ENCODE peak calls at places on chromosome 16, in five cellular contexts. D is A549, B is GM23338, N is sigmoid colon, Y is colonic mucosa. I is an unnamed sample.

GRCh38 chr16:66878067-66878466 is 2.2 kb upstream of the PDP2 start:
- DNase-seq in B (no peak), D (no peak), Y (no peak), N (no peak), I (no peak)

GRCh38 chr16:67021321-67021720 is 7.6 kb upstream of the CBFB start:
- DNase-seq in Y (no peak), N (peak), D (no peak), B (no peak), I (no peak)

GRCh38 chr16:46690281-46691178 is 1.1 kb downstream of the ORC6 start:
- DNase-seq in N (no peak), Y (peak), B (no peak), D (no peak), I (peak)

GRCh38 chr16:66662445-66663194 is 33.9 kb downstream of the CMTM4 start:
- DNase-seq in Y (no peak), N (no peak), B (peak), D (peak), I (peak)

GRCh38 chr16:2033057-2033911 is 6.6 kb downstream of the NHERF2 start:
- DNase-seq in D (peak), B (no peak), Y (no peak), N (peak), I (peak)

GRCh38 chr16:73956592-73957495 is 339.8 kb upstream of the PSMD7 start:
- DNase-seq in D (peak), Y (peak), N (peak), B (peak), I (peak)

GRCh38 chr16:55571191-55571897 is 4.9 kb downstream of the CAPNS2 start:
- DNase-seq in N (peak), B (no peak), Y (no peak), D (no peak), I (no peak)

GRCh38 chr16:15650019-15650697 is at the start of gene NDE1:
- DNase-seq in N (peak), Y (peak), B (peak), D (peak), I (peak)

GRCh38 chr16:20074089-20074956 is 633 bp upstream of the GPR139 start:
- DNase-seq in Y (no peak), B (peak), N (no peak), D (no peak), I (no peak)

GRCh38 chr16:19601083-19601976 is 45.8 kb downstream of the VPS35L start:
- DNase-seq in B (peak), D (peak), N (no peak), Y (peak), I (peak)

GRCh38 chr16:9906218-9906617 is 276.0 kb downstream of the GRIN2A start:
- DNase-seq in B (no peak), D (no peak), Y (no peak), N (no peak), I (no peak)

GRCh38 chr16:30842971-30843370 is 50.9 kb downstream of the BCL7C start:
- DNase-seq in B (no peak), Y (no peak), N (no peak), D (no peak), I (no peak)

GRCh38 chr16:56245197-56245596 is 53.9 kb downstream of the GNAO1 start:
- DNase-seq in N (no peak), Y (no peak), D (no peak), B (no peak), I (no peak)

GRCh38 chr16:8961811-8962390 is 1.8 kb downstream of the USP7 start:
- DNase-seq in B (no peak), Y (no peak), D (no peak), N (no peak), I (no peak)

GRCh38 chr16:82181456-82182185 is 11.6 kb upstream of the MPHOSPH6 start:
- DNase-seq in Y (no peak), B (no peak), N (no peak), D (no peak), I (no peak)

GRCh38 chr16:86725401-86725800 is 147.1 kb downstream of the FOXL1 start:
- DNase-seq in D (no peak), N (no peak), B (no peak), Y (no peak), I (no peak)

GRCh38 chr16:24826096-24826690 is 19.6 kb upstream of the SLC5A11 start:
- DNase-seq in Y (no peak), B (no peak), N (no peak), D (no peak), I (no peak)

GRCh38 chr16:19330801-19331484 is 45.4 kb downstream of the CLEC19A start:
- DNase-seq in B (peak), N (no peak), D (peak), Y (no peak), I (peak)

GRCh38 chr16:13391337-13391736 is 489.9 kb downstream of the SHISA9 start:
- DNase-seq in Y (no peak), B (no peak), D (no peak), N (no peak), I (no peak)

GRCh38 chr16:23670137-23670776 is 8.4 kb upstream of the PLK1 start:
- DNase-seq in B (no peak), D (no peak), N (no peak), Y (no peak), I (peak)

GRCh38 chr16:5321925-5322324 is 224.3 kb upstream of the EEF2KMT start:
- DNase-seq in N (no peak), B (no peak), Y (no peak), D (no peak), I (no peak)

GRCh38 chr16:78530283-78530682 is 430.8 kb downstream of the WWOX start:
- DNase-seq in N (no peak), Y (no peak), D (no peak), B (no peak), I (no peak)
- H3K4me3 ChIP-seq in N (no peak), Y (no peak), D (no peak), B (no peak), I (no peak)

GRCh38 chr16:85391769-85392583 is 221.1 kb upstream of the GSE1 start:
- DNase-seq in B (no peak), N (peak), Y (peak), D (no peak), I (no peak)
- H3K27ac ChIP-seq in B (no peak), N (peak), Y (no peak), D (no peak), I (no peak)

GRCh38 chr16:3113765-3114479 is 1.5 kb downstream of the ZNF205 start:
- DNase-seq in D (peak), Y (no peak), B (no peak), N (no peak), I (no peak)

GRCh38 chr16:3118204-3118790 is 5.9 kb downstream of the ZNF205 start:
- DNase-seq in B (no peak), D (no peak), Y (no peak), N (no peak), I (no peak)

GRCh38 chr16:3115011-3115410 is 2.6 kb downstream of the ZNF205 start:
- DNase-seq in D (no peak), B (no peak), N (no peak), Y (no peak), I (no peak)

GRCh38 chr16:3112881-3113574 is 642 bp downstream of the ZNF205 start:
- DNase-seq in B (no peak), Y (no peak), N (peak), D (no peak), I (no peak)

DNA sequence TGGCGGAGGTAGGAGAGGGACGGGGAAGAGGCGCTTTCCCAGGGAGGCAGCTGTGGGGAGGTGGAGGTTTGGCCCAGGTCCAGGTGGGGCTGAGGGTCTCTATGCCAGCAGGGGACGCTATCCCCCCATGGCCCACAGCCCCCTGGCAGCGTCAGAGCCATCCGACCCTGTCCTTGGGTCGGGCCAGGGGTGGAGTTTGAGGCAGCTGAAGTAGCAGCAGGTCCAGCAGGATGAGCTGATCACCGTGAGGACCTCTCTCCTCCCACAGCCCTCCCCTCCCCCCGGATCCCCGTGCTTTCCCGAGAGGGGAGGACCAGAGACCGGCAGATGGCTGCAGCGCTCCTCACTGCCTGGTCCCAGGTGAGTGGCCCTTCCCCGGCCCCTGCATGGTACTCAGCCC is 3.2 kb downstream of the ZNF205 start:
- DNase-seq in N (no peak), B (peak), Y (no peak), D (no peak), I (no peak)
- TF ChIP-seq CTCF in N (no peak), B (peak), Y (no peak), D (no peak), I (no peak)

GRCh38 chr16:49441366-49441780 is 67.8 kb downstream of the C16orf78 start:
- DNase-seq in Y (peak), B (peak), N (no peak), D (no peak), I (no peak)
- H3K4me3 ChIP-seq in Y (no peak), B (no peak), N (no peak), D (no peak), I (no peak)

GRCh38 chr16:62978451-62978850 is 942.2 kb upstream of the CDH8 start:
- DNase-seq in Y (no peak), D (no peak), N (no peak), B (no peak), I (no peak)
- H3K27ac ChIP-seq in Y (no peak), D (no peak), N (no peak), B (no peak), I (no peak)

DNA sequence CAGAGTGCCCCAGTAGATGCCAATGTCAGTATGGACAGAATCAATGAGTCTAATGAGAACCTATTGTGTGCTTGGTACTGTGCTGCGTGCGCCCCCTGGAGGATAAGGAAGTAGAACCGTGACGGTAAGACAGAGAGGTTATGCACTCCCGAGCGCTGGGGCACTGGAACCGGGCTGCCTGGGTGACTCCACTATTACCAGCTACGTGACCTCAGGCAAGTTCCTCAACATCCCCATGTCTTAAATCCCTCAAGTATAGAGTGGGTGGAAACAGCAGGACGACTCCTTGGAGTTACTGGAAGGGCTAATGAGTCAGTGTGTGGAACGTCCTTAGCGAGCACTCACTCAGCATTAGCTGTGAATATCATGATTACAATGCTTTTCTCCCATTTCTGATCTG is 16.2 kb downstream of the CHST4 start:
- DNase-seq in D (peak), Y (peak), B (peak), N (no peak), I (peak)
- TF ChIP-seq CTCF in D (peak), Y (peak), B (peak), N (no peak), I (peak)